ENCODE peak calls at places on chromosomes 12 and 14, in five cellular contexts. D is CD4-positive, alpha-beta memory T cell; A is Right ventricle myocardium inferior; C is SHP77; E is CD8-positive, alpha-beta T cell. Y is an unnamed sample.
A peak's percentile ranks its signal among the peaks of the same experiment; 100 is the strongest.

GRCh38 chr14:57712101-57712500 is 153.8 kb downstream of the SLC35F4 start:
- DNase-seq in E (no peak), D (no peak), C (no peak), A (no peak), Y (no peak)

GRCh38 chr14:73307261-73307660 is 70.0 kb downstream of the PAPLN start:
- DNase-seq in D (no peak), A (no peak), E (no peak), C (no peak), Y (no peak)

GRCh38 chr12:62640910-62641448 is 174.4 kb downstream of the MON2 start:
- DNase-seq in C (no peak), A (no peak), E (no peak), D (peak; percentile 28), Y (no peak)

GRCh38 chr12:53208877-53209463 is 1.9 kb upstream of the ITGB7 start:
- DNase-seq in C (no peak), D (no peak), A (no peak), E (no peak), Y (peak; percentile 50)

GRCh38 chr14:22547309-22547947 is 41.6 kb downstream of the DAD1 start:
- DNase-seq in C (no peak), D (no peak), E (no peak), A (no peak), Y (no peak)

GRCh38 chr12:51592034-51592705 is 1.1 kb downstream of the SCN8A start:
- DNase-seq in E (no peak), A (no peak), D (no peak), C (no peak), Y (no peak)

GRCh38 chr14:21997300-21997699 is 323.7 kb upstream of the OR4E1 start:
- DNase-seq in C (peak; percentile 17), E (no peak), A (no peak), D (peak; percentile 54), Y (no peak)

GRCh38 chr12:112347521-112347920 is 34.7 kb downstream of the HECTD4 start:
- DNase-seq in C (peak; percentile 23), E (no peak), A (no peak), D (no peak), Y (no peak)

GRCh38 chr14:77561881-77562280 is 54.6 kb downstream of the SPTLC2 start:
- DNase-seq in D (no peak), E (no peak), A (no peak), C (no peak), Y (no peak)

GRCh38 chr14:21668377-21668776 is 5.2 kb downstream of the OR4E1 start:
- DNase-seq in D (no peak), C (no peak), E (no peak), A (no peak), Y (no peak)

GRCh38 chr14:103031956-103032355 is 25.4 kb downstream of the CDC42BPB start:
- DNase-seq in D (no peak), A (no peak), E (no peak), C (peak; percentile 61), Y (no peak)

GRCh38 chr14:103537175-103537990 is 8.4 kb downstream of the TRMT61A start:
- DNase-seq in A (peak; percentile 60), C (no peak), E (no peak), D (no peak), Y (no peak)

GRCh38 chr12:104586325-104587048 is 129.7 kb downstream of the CHST11 start:
- DNase-seq in C (no peak), E (no peak), A (no peak), D (no peak), Y (no peak)

GRCh38 chr14:50944647-50945413 is 547 bp upstream of the PYGL start:
- DNase-seq in A (peak; percentile 75), C (peak; percentile 9), D (no peak), E (no peak), Y (no peak)

GRCh38 chr14:94599656-94600004 is 12.6 kb upstream of the SERPINA3 start:
- DNase-seq in D (no peak), E (no peak), C (no peak), A (no peak), Y (no peak)

GRCh38 chr14:54192610-54193009 is 204.2 kb upstream of the CDKN3 start:
- DNase-seq in D (no peak), E (no peak), C (no peak), A (no peak), Y (no peak)

GRCh38 chr14:89425931-89426330 is 8.9 kb upstream of the FOXN3 start:
- DNase-seq in A (no peak), D (no peak), C (no peak), E (no peak), Y (no peak)

GRCh38 chr12:101209319-101210302 is at the start of gene SLC5A8:
- DNase-seq in A (no peak), D (no peak), C (no peak), E (no peak), Y (no peak)

GRCh38 chr14:104138098-104138890 is at the start of gene KIF26A:
- DNase-seq in A (peak; percentile 72), D (peak; percentile 22), E (no peak), C (peak; percentile 55), Y (no peak)

GRCh38 chr12:110100315-110100970 is 23.7 kb upstream of the IFT81 start:
- DNase-seq in C (peak; percentile 60), E (peak; percentile 40), A (no peak), D (peak; percentile 56), Y (peak; percentile 54)

GRCh38 chr12:85036736-85037135 is 585 bp downstream of the LRRIQ1 start:
- DNase-seq in C (peak; percentile 16), D (no peak), E (no peak), A (no peak), Y (no peak)

GRCh38 chr12:76329163-76329562 is 19.1 kb downstream of the BBS10 start:
- DNase-seq in E (no peak), C (no peak), D (no peak), A (no peak), Y (no peak)

GRCh38 chr12:2390850-2391390 is 338.1 kb downstream of the CACNA1C start:
- DNase-seq in A (no peak), C (no peak), E (no peak), D (no peak), Y (no peak)

Y was measured in immature natural killer cell.